ENCODE peak calls at places on chromosomes 2 and 18, in nine cellular contexts. One of them, this sample, is unnamed.

GRCh38 chr2:215461836-215462532 is 26.1 kb upstream of the FN1 start:
- DNase-seq in PC-3: peak; percentile 30
- DNase-seq in upper lobe of right lung: no peak
- DNase-seq in ovary: no peak
- DNase-seq in AG04449: no peak
- DNase-seq in PC-9: no peak
- DNase-seq in transverse colon: no peak
- DNase-seq in fibroblast of pulmonary artery: peak; percentile 61
- DNase-seq in endodermal cell: no peak
- DNase-seq in this sample: peak; percentile 76

GRCh38 chr2:51812138-51812866 is 780.4 kb upstream of the NRXN1 start:
- DNase-seq in ovary: no peak
- DNase-seq in PC-9: no peak
- DNase-seq in transverse colon: no peak
- DNase-seq in upper lobe of right lung: no peak
- DNase-seq in endodermal cell: no peak
- DNase-seq in PC-3: peak; percentile 83
- DNase-seq in AG04449: peak; percentile 10
- DNase-seq in fibroblast of pulmonary artery: peak; percentile 50
- DNase-seq in this sample: peak; percentile 79

GRCh38 chr2:105784577-105784976 is 39.9 kb downstream of the NCK2 start:
- DNase-seq in PC-9: no peak
- DNase-seq in endodermal cell: no peak
- DNase-seq in PC-3: no peak
- DNase-seq in fibroblast of pulmonary artery: no peak
- DNase-seq in AG04449: no peak
- DNase-seq in transverse colon: no peak
- DNase-seq in upper lobe of right lung: no peak
- DNase-seq in ovary: no peak
- DNase-seq in this sample: no peak

GRCh38 chr18:50606609-50607008 is 46.7 kb downstream of the MAPK4 start:
- DNase-seq in AG04449: no peak
- DNase-seq in transverse colon: no peak
- DNase-seq in upper lobe of right lung: no peak
- DNase-seq in PC-9: no peak
- DNase-seq in endodermal cell: no peak
- DNase-seq in fibroblast of pulmonary artery: no peak
- DNase-seq in ovary: no peak
- DNase-seq in PC-3: no peak
- DNase-seq in this sample: no peak

GRCh38 chr2:33047939-33048338 is 101.2 kb downstream of the LTBP1 start:
- DNase-seq in transverse colon: no peak
- DNase-seq in PC-3: no peak
- DNase-seq in PC-9: no peak
- DNase-seq in upper lobe of right lung: no peak
- DNase-seq in endodermal cell: no peak
- DNase-seq in fibroblast of pulmonary artery: no peak
- DNase-seq in ovary: no peak
- DNase-seq in AG04449: no peak
- DNase-seq in this sample: peak; percentile 26

GRCh38 chr2:15760232-15760890 is 168.7 kb downstream of the DDX1 start:
- DNase-seq in endodermal cell: no peak
- DNase-seq in AG04449: no peak
- DNase-seq in PC-9: no peak
- DNase-seq in ovary: no peak
- DNase-seq in PC-3: no peak
- DNase-seq in upper lobe of right lung: no peak
- DNase-seq in transverse colon: no peak
- DNase-seq in fibroblast of pulmonary artery: no peak
- DNase-seq in this sample: no peak

GRCh38 chr18:68394705-68395104 is 320.2 kb downstream of the TMX3 start:
- DNase-seq in fibroblast of pulmonary artery: peak; percentile 16
- DNase-seq in PC-9: no peak
- DNase-seq in PC-3: peak; percentile 74
- DNase-seq in AG04449: no peak
- DNase-seq in upper lobe of right lung: no peak
- DNase-seq in endodermal cell: no peak
- DNase-seq in ovary: no peak
- DNase-seq in transverse colon: no peak
- DNase-seq in this sample: peak; percentile 24

GRCh38 chr2:63049291-63050185 is 1.1 kb upstream of the OTX1 start:
- DNase-seq in PC-3: peak; percentile 7
- DNase-seq in ovary: peak; percentile 34
- DNase-seq in fibroblast of pulmonary artery: peak; percentile 20
- DNase-seq in PC-9: peak; percentile 52
- DNase-seq in upper lobe of right lung: no peak
- DNase-seq in endodermal cell: peak; percentile 81
- DNase-seq in AG04449: no peak
- DNase-seq in transverse colon: no peak
- DNase-seq in this sample: peak; percentile 21

GRCh38 chr18:77178559-77178958 is 46.0 kb upstream of the MBP start:
- DNase-seq in PC-9: no peak
- DNase-seq in PC-3: no peak
- DNase-seq in transverse colon: no peak
- DNase-seq in ovary: no peak
- DNase-seq in fibroblast of pulmonary artery: peak; percentile 10
- DNase-seq in endodermal cell: no peak
- DNase-seq in AG04449: no peak
- DNase-seq in upper lobe of right lung: no peak
- DNase-seq in this sample: peak; percentile 20

DNA sequence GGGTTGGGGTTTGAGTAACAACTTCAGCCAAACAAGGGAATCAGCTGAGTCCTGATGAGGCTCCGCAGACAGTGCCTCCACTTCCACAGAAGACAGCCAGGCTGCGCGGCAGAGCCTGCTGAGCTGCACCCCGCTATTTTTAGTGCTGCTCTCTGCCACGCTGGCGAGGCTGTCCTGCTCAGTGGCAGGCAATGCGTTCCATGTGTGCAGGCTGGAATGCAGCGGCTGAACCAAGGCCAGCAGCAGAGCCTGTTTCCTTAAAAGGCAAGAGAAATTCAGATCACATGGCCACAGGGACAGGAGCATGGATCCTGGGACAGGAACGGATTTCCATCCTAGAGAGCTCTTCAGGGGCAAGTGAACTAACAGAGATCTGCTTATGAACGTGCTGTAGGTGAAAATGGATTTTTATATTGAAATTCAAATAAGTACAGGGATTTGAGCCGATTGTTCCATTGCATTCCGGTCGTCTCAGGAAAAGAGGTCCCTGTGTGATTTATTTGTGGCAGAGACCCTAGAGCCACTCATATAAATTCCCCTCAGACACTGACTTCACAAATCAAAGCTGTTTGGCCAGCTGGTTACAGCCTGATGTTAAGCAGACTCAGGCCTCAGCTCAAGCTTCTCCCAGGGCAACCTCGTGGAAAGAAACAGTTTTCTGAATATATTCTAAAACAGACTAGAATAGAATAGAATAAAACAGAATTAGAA is 98.6 kb downstream of the COL6A3 start:
- DNase-seq in upper lobe of right lung: peak; percentile 83
- DNase-seq in endodermal cell: no peak
- DNase-seq in AG04449: peak; percentile 97
- DNase-seq in ovary: peak; percentile 93
- DNase-seq in PC-9: no peak
- DNase-seq in PC-3: no peak
- DNase-seq in transverse colon: peak; percentile 76
- DNase-seq in fibroblast of pulmonary artery: peak; percentile 97
- DNase-seq in this sample: peak; percentile 93
- TF ChIP-seq CTCF in upper lobe of right lung: peak; percentile 24
- TF ChIP-seq CTCF in endodermal cell: no peak
- TF ChIP-seq CTCF in AG04449: peak; percentile 63
- TF ChIP-seq CTCF in ovary: no peak
- TF ChIP-seq CTCF in PC-9: no peak
- TF ChIP-seq CTCF in PC-3: no peak
- TF ChIP-seq CTCF in transverse colon: peak; percentile 17
- TF ChIP-seq CTCF in fibroblast of pulmonary artery: peak; percentile 37
- TF ChIP-seq CTCF in this sample: peak; percentile 22

DNA sequence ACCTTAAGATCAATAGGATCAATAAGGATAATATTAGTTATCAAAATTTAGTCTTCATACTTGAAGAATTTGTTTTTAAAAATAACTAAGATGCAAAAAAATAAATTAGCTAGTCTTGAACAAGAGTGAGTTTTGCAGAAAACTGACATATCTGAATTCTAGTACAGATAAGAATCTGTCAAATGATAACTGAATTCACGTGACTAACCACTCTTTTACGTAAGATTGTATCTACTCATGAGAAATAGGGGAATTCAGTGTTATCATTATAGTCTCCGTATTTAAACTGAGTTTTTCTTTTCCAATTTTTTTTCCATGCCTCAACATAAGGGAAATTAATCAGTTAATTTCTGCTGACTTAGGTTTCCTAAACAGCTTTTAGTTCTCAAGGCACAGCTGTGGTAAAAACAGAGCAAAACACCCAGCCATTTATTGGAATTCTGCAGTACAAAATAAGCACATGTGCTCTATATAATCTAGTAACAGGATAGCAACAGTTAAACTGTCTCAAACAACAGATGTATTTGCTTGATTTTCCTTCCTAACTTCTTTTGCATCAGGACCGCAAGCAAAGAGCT is 19.1 kb downstream of the SLC40A1 start:
- DNase-seq in AG04449: no peak
- DNase-seq in PC-9: no peak
- DNase-seq in PC-3: no peak
- DNase-seq in endodermal cell: no peak
- DNase-seq in upper lobe of right lung: no peak
- DNase-seq in ovary: no peak
- DNase-seq in fibroblast of pulmonary artery: no peak
- DNase-seq in transverse colon: no peak
- DNase-seq in this sample: no peak
- H3K4me3 ChIP-seq in AG04449: no peak overlapping the region
- H3K4me3 ChIP-seq in PC-9: no peak overlapping the region
- H3K4me3 ChIP-seq in PC-3: no peak overlapping the region
- H3K4me3 ChIP-seq in endodermal cell: no peak overlapping the region
- H3K4me3 ChIP-seq in upper lobe of right lung: peak overlapping the region; percentile 21
- H3K4me3 ChIP-seq in ovary: peak overlapping the region; percentile 2
- H3K4me3 ChIP-seq in fibroblast of pulmonary artery: no peak overlapping the region
- H3K4me3 ChIP-seq in transverse colon: no peak overlapping the region
- H3K4me3 ChIP-seq in this sample: no peak overlapping the region

DNA sequence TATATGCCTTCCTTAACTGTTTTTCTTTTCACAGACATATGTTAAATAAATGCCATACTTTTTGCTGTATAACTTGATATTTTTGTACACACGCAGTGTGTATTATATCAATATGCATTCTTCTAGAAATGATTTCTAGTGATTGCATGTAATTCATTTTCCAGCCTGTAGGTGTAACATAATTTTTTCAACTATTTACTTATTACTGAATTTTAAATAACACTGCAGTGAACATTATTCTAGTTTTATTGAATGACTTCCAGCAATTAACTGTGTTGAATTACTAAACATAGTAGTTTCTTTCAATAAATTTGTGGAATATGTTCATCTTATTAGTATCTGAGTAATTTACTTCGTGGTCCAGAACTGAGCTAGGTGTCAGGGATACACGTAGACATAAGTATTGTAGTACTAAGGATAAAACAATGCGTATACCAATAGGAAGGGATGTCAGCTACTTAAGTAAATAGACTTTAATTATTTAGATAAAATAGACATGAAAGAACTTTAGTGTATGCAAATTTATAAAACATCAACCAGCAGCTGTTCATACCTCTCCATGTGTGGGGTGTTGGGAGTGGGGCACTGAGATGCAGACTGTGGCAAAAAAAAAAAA is 28.0 kb downstream of the TANC1 start:
- DNase-seq in PC-3: no peak
- DNase-seq in AG04449: no peak
- DNase-seq in transverse colon: no peak
- DNase-seq in ovary: no peak
- DNase-seq in upper lobe of right lung: no peak
- DNase-seq in PC-9: no peak
- DNase-seq in fibroblast of pulmonary artery: no peak
- DNase-seq in endodermal cell: no peak
- DNase-seq in this sample: no peak
- TF ChIP-seq CTCF in PC-3: peak; percentile 55
- TF ChIP-seq CTCF in AG04449: no peak
- TF ChIP-seq CTCF in transverse colon: peak; percentile 36
- TF ChIP-seq CTCF in ovary: peak; percentile 10
- TF ChIP-seq CTCF in upper lobe of right lung: peak; percentile 38
- TF ChIP-seq CTCF in PC-9: peak; percentile 45
- TF ChIP-seq CTCF in fibroblast of pulmonary artery: peak; percentile 31
- TF ChIP-seq CTCF in endodermal cell: peak; percentile 64
- TF ChIP-seq CTCF in this sample: peak; percentile 16

GRCh38 chr18:58569490-58569911 is 59.4 kb downstream of the ALPK2 start:
- DNase-seq in PC-3: no peak
- DNase-seq in AG04449: no peak
- DNase-seq in fibroblast of pulmonary artery: no peak
- DNase-seq in PC-9: no peak
- DNase-seq in transverse colon: no peak
- DNase-seq in endodermal cell: no peak
- DNase-seq in ovary: no peak
- DNase-seq in upper lobe of right lung: no peak
- DNase-seq in this sample: peak; percentile 71
- H3K4me3 ChIP-seq in PC-3: no peak overlapping the region
- H3K4me3 ChIP-seq in AG04449: no peak overlapping the region
- H3K4me3 ChIP-seq in fibroblast of pulmonary artery: no peak overlapping the region
- H3K4me3 ChIP-seq in PC-9: no peak overlapping the region
- H3K4me3 ChIP-seq in transverse colon: no peak overlapping the region
- H3K4me3 ChIP-seq in endodermal cell: no peak overlapping the region
- H3K4me3 ChIP-seq in ovary: no peak overlapping the region
- H3K4me3 ChIP-seq in upper lobe of right lung: no peak overlapping the region
- H3K4me3 ChIP-seq in this sample: no peak overlapping the region

DNA sequence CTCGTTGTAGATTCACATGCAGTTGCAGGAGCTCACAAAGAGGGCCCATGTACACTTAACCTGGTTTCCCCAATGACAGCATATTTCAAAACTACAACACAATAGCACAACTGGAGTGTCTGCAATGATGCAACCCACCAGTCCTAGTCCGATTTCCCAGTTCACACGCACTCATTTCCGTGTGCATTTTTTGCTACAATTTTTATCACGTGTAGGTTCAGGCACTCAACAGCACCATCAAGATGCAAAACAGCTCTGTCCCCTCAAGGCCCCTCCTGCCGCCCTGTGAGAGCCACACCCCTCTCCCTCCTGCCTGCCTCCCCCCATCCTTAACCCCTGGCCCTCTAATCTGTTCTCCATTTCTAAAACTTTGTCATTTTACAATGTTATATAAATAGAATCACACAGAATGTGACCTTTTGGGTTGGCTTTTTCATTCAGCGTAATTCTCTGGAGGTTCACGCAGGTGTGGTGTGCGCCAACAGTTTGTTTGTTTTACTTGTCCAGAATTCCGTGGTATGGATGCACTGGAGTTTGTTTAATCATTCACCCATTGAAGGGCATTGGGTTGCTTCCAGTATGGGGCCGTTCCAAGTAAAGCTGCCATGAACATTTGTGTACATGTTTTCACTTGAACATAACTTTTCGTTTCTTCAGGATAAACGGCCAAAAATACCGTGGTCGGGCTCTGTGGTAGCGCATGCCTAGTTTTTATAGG is 8.4 kb downstream of the KCNIP3 start:
- DNase-seq in transverse colon: peak; percentile 36
- DNase-seq in PC-3: peak; percentile 80
- DNase-seq in fibroblast of pulmonary artery: peak; percentile 29
- DNase-seq in endodermal cell: no peak
- DNase-seq in ovary: no peak
- DNase-seq in PC-9: no peak
- DNase-seq in AG04449: no peak
- DNase-seq in upper lobe of right lung: no peak
- DNase-seq in this sample: no peak
- TF ChIP-seq CTCF in transverse colon: no peak
- TF ChIP-seq CTCF in PC-3: no peak
- TF ChIP-seq CTCF in fibroblast of pulmonary artery: no peak
- TF ChIP-seq CTCF in endodermal cell: no peak
- TF ChIP-seq CTCF in ovary: no peak
- TF ChIP-seq CTCF in PC-9: no peak
- TF ChIP-seq CTCF in AG04449: no peak
- TF ChIP-seq CTCF in upper lobe of right lung: no peak
- TF ChIP-seq CTCF in this sample: no peak

This sample was measured in fibroblast of mammary gland.